ENCODE peak calls at places on chromosome 17, in four cellular contexts. L is GM12878, R is H1, M is HepG2. O is an unnamed sample.

GRCh38 chr17:42783778-42784138 is 3.3 kb downstream of the WNK4 start:
- DNase-seq in L (no peak), M (no peak), R (no peak), O (no peak)

GRCh38 chr17:28547623-28548416 is 4.6 kb downstream of the UNC119 start:
- DNase-seq in L (peak), M (peak), R (peak), O (peak)

GRCh38 chr17:58153046-58153445 is 4.9 kb downstream of the OR4D1 start:
- DNase-seq in R (no peak), M (no peak), L (no peak), O (no peak)

GRCh38 chr17:50906443-50906842 is 40.3 kb upstream of the TOB1 start:
- DNase-seq in L (no peak), R (no peak), M (no peak), O (no peak)

GRCh38 chr17:43211480-43212402 is at the start of gene TMEM106A:
- DNase-seq in L (peak), M (peak), R (peak), O (no peak)

GRCh38 chr17:28396635-28397239 is 9.3 kb downstream of the SLC46A1 start:
- DNase-seq in L (no peak), M (no peak), R (no peak), O (no peak)

GRCh38 chr17:58176200-58176599 is 9.4 kb downstream of the OR4D2 start:
- DNase-seq in M (no peak), L (no peak), R (no peak), O (no peak)

GRCh38 chr17:80034977-80035686 is 540 bp downstream of the TBC1D16 start:
- DNase-seq in R (no peak), L (no peak), M (no peak), O (no peak)

GRCh38 chr17:56833023-56833811 is 503 bp downstream of the C17orf67 start:
- DNase-seq in L (peak), M (no peak), R (peak), O (peak)

GRCh38 chr17:42122371-42123303 is at the start of gene HSPB9:
- DNase-seq in L (no peak), M (no peak), R (peak), O (no peak)

GRCh38 chr17:48997103-48997826 is at the start of gene IGF2BP1:
- DNase-seq in R (peak), L (no peak), M (peak), O (peak)

GRCh38 chr17:17416400-17417360 is 60.1 kb upstream of the MED9 start:
- DNase-seq in R (no peak), L (no peak), M (peak), O (no peak)

GRCh38 chr17:61414141-61414935 is 14.7 kb downstream of the TBX2 start:
- DNase-seq in R (no peak), L (no peak), M (no peak), O (peak)

GRCh38 chr17:29124135-29124930 is 55.9 kb downstream of the MYO18A start:
- DNase-seq in M (peak), R (no peak), L (no peak), O (peak)

GRCh38 chr17:57210224-57210553 is 46.1 kb upstream of the MSI2 start:
- DNase-seq in R (no peak), M (no peak), L (no peak), O (no peak)

GRCh38 chr17:9899280-9900018 is 5.6 kb downstream of the RCVRN start:
- DNase-seq in R (no peak), L (no peak), M (no peak), O (no peak)

GRCh38 chr17:56125830-56126819 is 27.1 kb upstream of the ANKFN1 start:
- DNase-seq in L (no peak), M (peak), R (no peak), O (peak)

GRCh38 chr17:81422776-81423697 is 27.8 kb downstream of the BAHCC1 start:
- DNase-seq in L (no peak), R (no peak), M (peak), O (peak)

GRCh38 chr17:68963958-68964357 is 8.8 kb upstream of the ABCA8 start:
- DNase-seq in M (no peak), L (no peak), R (no peak), O (no peak)

GRCh38 chr17:8741366-8741765 is 3.3 kb downstream of the CCDC42 start:
- DNase-seq in M (no peak), R (no peak), L (no peak), O (no peak)

GRCh38 chr17:8739104-8739503 is 5.5 kb downstream of the CCDC42 start:
- DNase-seq in R (no peak), L (no peak), M (no peak), O (no peak)

GRCh38 chr17:8741771-8742170 is 2.9 kb downstream of the CCDC42 start:
- DNase-seq in L (no peak), M (no peak), R (no peak), O (no peak)

GRCh38 chr17:8742274-8742673 is 2.4 kb downstream of the CCDC42 start:
- DNase-seq in M (no peak), L (no peak), R (no peak), O (no peak)

GRCh38 chr17:8740486-8740885 is 4.2 kb downstream of the CCDC42 start:
- DNase-seq in R (no peak), L (no peak), M (no peak), O (no peak)
- H3K4me3 ChIP-seq in R (no peak), L (no peak), M (no peak), O (no peak)

GRCh38 chr17:4173771-4174170 is 30.8 kb downstream of the CYB5D2 start:
- DNase-seq in R (no peak), M (no peak), L (no peak), O (no peak)
- TF ChIP-seq TCF12 in R (no peak), M (no peak), L (no peak), O (no peak)

GRCh38 chr17:54968954-54969400 is 412 bp downstream of the STXBP4 start:
- DNase-seq in R (no peak), M (peak), L (no peak), O (peak)
- TF ChIP-seq RFX5 in R (no peak), M (no peak), L (no peak), O (no peak)

DNA sequence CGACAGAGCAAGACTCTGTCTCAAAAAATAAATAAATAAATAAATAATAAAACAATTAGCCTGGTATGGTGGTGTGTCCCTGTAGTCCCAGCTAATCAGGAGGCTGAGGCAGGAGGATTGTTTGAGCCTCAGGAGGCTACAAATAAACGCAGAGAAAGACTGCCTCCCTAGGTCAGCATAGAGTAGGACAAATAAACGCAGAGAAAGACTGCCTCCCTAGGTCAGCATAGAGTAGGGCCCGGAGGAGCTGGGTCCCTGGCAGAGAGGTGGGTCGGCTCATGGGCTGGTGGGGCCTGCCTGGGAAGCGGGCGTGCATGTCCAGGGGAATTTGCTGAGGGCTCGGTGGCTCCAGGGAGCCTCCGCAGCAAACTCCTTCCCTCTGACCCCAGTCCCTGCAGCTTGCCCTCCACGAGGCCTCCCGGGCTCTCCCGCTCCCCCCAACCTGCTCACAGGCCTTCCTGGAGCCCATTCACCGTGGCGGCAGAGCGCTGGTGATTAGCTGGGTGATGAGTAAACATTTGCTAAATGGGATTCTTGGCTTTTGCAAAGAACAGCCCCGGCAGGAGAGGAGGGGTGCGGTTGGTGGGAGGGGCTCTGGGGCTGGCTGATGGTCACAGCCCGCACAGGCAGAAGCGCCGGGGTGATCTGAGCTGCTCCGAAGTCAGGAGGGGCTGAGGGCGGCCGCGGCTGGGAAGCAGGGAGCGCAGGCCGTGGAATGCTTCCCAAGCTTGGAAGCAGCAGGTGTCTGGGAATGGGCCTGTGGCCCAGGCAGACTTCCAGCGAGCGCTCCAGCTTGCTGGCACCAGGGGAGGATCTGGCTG is 93.2 kb downstream of the RTN4RL1 start:
- DNase-seq in M (peak), R (no peak), L (no peak), O (no peak)
- H3K4me3 ChIP-seq in M (peak), R (no peak), L (no peak), O (no peak)

DNA sequence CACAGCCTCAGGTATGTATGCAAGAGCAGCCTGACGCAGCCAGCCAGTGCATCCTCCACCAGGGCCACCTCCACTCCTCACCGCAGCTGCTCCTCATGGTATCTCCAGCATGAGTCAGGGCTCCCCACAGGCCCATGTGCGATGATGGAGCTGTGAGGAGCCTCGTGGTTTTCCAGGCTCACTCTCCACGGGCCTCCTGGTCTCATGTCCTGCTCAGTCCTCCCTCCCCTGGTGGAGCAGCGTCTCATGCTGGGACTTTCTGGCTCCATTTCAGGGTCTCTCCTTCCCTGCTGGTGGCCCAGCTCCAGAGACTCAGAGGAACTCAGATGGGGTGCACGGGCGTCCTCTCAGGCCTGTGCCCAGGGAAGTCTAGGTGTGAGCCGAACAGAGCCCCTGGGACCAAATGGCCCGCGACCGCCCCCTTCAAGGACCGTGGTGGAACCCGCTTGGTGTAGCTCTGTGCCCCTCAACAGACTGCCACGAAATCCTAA is 70.4 kb downstream of the METRNL start:
- DNase-seq in R (no peak), L (no peak), M (no peak), O (no peak)
- TF ChIP-seq TCF12 in R (no peak), L (no peak), M (no peak), O (no peak)